ENCODE peak calls at places on chromosomes 12 and 14, in nine cellular contexts. B is stimulated activated CD8-positive, alpha-beta memory T cell treated with anti-CD3 and anti-CD28 coated beads, Interleukin-4, amount 100 ng/mL, for 1 hour; X is activated CD8-positive, alpha-beta memory T cell treated with anti-CD3 and anti-CD28 coated beads, Interleukin-2, amount 50 U/mL, for 48 hours; F is naive thymus-derived CD4-positive, alpha-beta T cell; V is Right ventricle myocardium superior; Q is ovary; C is endothelial cell; J is NCI-H345; W is body of pancreas. P is an unnamed sample.

GRCh38 chr12:56958422-56958821 is 1.0 kb upstream of the RDH16 start:
- DNase-seq in B (no peak), X (no peak), F (no peak), V (no peak), Q (no peak), C (no peak), J (no peak), W (no peak), P (no peak)

GRCh38 chr14:76174982-76175381 is 23.3 kb downstream of the GPATCH2L start:
- DNase-seq in B (no peak), X (no peak), F (no peak), V (no peak), Q (no peak), C (no peak), J (no peak), W (no peak), P (no peak)

GRCh38 chr14:73245401-73246325 is 8.4 kb downstream of the PAPLN start:
- DNase-seq in B (no peak), X (peak; percentile 74), F (peak; percentile 32), V (peak; percentile 76), Q (no peak), C (no peak), J (no peak), W (peak; percentile 46), P (no peak)

GRCh38 chr12:123914726-123915345 is 57.8 kb downstream of the CCDC92 start:
- DNase-seq in B (no peak), X (no peak), F (no peak), V (no peak), Q (no peak), C (no peak), J (no peak), W (no peak), P (no peak)

GRCh38 chr12:82176761-82177490 is 181.3 kb downstream of the CCDC59 start:
- DNase-seq in B (no peak), X (no peak), F (no peak), V (no peak), Q (no peak), C (no peak), J (peak; percentile 15), W (no peak), P (no peak)

GRCh38 chr14:87264386-87264785 is 728.6 kb downstream of the GALC start:
- DNase-seq in B (no peak), X (no peak), F (no peak), V (no peak), Q (no peak), C (no peak), J (no peak), W (no peak), P (no peak)

GRCh38 chr12:58416211-58416610 is 474.8 kb downstream of the ATP23 start:
- DNase-seq in B (no peak), X (no peak), F (no peak), V (no peak), Q (no peak), C (no peak), J (no peak), W (no peak), P (no peak)

GRCh38 chr12:2686280-2686646 is 108.5 kb upstream of the FKBP4 start:
- DNase-seq in B (no peak), X (peak; percentile 39), F (no peak), V (no peak), Q (no peak), C (no peak), J (no peak), W (no peak), P (no peak)

GRCh38 chr12:132432721-132433577 is 57.0 kb upstream of the FBRSL1 start:
- DNase-seq in B (no peak), X (no peak), F (no peak), V (peak; percentile 60), Q (peak; percentile 49), C (no peak), J (no peak), W (no peak), P (no peak)

GRCh38 chr14:89201645-89202044 is 215.4 kb downstream of the FOXN3 start:
- DNase-seq in B (no peak), X (peak; percentile 44), F (no peak), V (no peak), Q (no peak), C (no peak), J (no peak), W (no peak), P (no peak)

GRCh38 chr14:103569436-103569835 is 6.7 kb downstream of the COA8 start:
- DNase-seq in B (no peak), X (no peak), F (no peak), V (peak; percentile 11), Q (no peak), C (no peak), J (no peak), W (no peak), P (no peak)

GRCh38 chr12:356276-356988 is 32.7 kb downstream of the KDM5A start:
- DNase-seq in B (no peak), X (no peak), F (no peak), V (no peak), Q (no peak), C (no peak), J (no peak), W (no peak), P (no peak)